ENCODE peak calls at places on chromosomes 13 and 19, in eight cellular contexts. P is stimulated activated CD8-positive, alpha-beta memory T cell treated with anti-CD3 and anti-CD28 coated beads, Interleukin-15, amount 100 ng/mL, for 1 hour; B is mesothelial cell of epicardium; J is psoas muscle; V is fibroblast of villous mesenchyme; X is kidney tubule cell; R is activated gamma-delta T cell treated with Interleukin-2 at 50 U/mL for 16 hours; L is cerebellum. I is an unnamed sample.

GRCh38 chr19:29798783-29799182 is 13.0 kb upstream of the CCNE1 start:
- DNase-seq in P (no peak), B (no peak), J (peak; percentile 19), V (no peak), X (peak; percentile 61), R (no peak), L (peak; percentile 67), I (no peak)

GRCh38 chr19:5212101-5212500 is 128.5 kb downstream of the PTPRS start:
- DNase-seq in P (no peak), B (no peak), J (no peak), V (no peak), X (no peak), R (no peak), L (no peak), I (no peak)

GRCh38 chr13:110307697-110308376 is 753 bp downstream of the COL4A2 start:
- DNase-seq in P (no peak), B (peak; percentile 57), J (no peak), V (peak; percentile 63), X (no peak), R (no peak), L (no peak), I (no peak)

GRCh38 chr19:8401981-8402411 is 11.1 kb upstream of the MARCHF2 start:
- DNase-seq in P (no peak), B (no peak), J (peak; percentile 48), V (no peak), X (no peak), R (no peak), L (no peak), I (no peak)

GRCh38 chr13:44117351-44117750 is 237.6 kb downstream of the LACC1 start:
- DNase-seq in P (no peak), B (no peak), J (no peak), V (peak; percentile 84), X (peak; percentile 65), R (no peak), L (no peak), I (no peak)

GRCh38 chr19:29294343-29294811 is 81.4 kb upstream of the UQCRFS1 start:
- DNase-seq in P (no peak), B (no peak), J (no peak), V (no peak), X (no peak), R (no peak), L (no peak), I (no peak)

GRCh38 chr13:112792511-112792910 is 102.7 kb downstream of the ATP11A start:
- DNase-seq in P (no peak), B (no peak), J (no peak), V (no peak), X (no peak), R (no peak), L (no peak), I (no peak)

GRCh38 chr19:16369664-16370576 is 45.3 kb downstream of the KLF2 start:
- DNase-seq in P (peak; percentile 57), B (no peak), J (peak; percentile 40), V (no peak), X (no peak), R (peak; percentile 74), L (no peak), I (no peak)

GRCh38 chr19:1206063-1206732 is 620 bp downstream of the STK11 start:
- DNase-seq in P (no peak), B (no peak), J (peak; percentile 58), V (no peak), X (no peak), R (no peak), L (no peak), I (no peak)

GRCh38 chr19:4061178-4061682 is 5.5 kb downstream of the ZBTB7A start:
- DNase-seq in P (no peak), B (no peak), J (peak; percentile 94), V (peak; percentile 61), X (peak; percentile 58), R (no peak), L (peak; percentile 41), I (no peak)

GRCh38 chr19:13343514-13343913 is 162.8 kb downstream of the CACNA1A start:
- DNase-seq in P (no peak), B (no peak), J (no peak), V (no peak), X (no peak), R (no peak), L (no peak), I (no peak)

GRCh38 chr13:100526299-100527030 is 62.1 kb downstream of the GGACT start:
- DNase-seq in P (no peak), B (no peak), J (no peak), V (no peak), X (no peak), R (no peak), L (peak; percentile 81), I (no peak)

GRCh38 chr13:24161010-24161775 is 673 bp downstream of the SPATA13 start:
- DNase-seq in P (peak; percentile 11), B (peak; percentile 45), J (peak; percentile 57), V (no peak), X (peak; percentile 28), R (peak; percentile 30), L (no peak), I (no peak)

GRCh38 chr19:4559569-4559968 is at the start of gene SEMA6B:
- DNase-seq in P (no peak), B (no peak), J (no peak), V (no peak), X (no peak), R (no peak), L (no peak), I (no peak)

GRCh38 chr13:114067886-114068722 is 64.3 kb downstream of the RASA3 start:
- DNase-seq in P (no peak), B (no peak), J (peak; percentile 46), V (peak; percentile 64), X (no peak), R (peak; percentile 27), L (no peak), I (no peak)

GRCh38 chr13:112849500-112849899 is 119.5 kb upstream of the MCF2L start:
- DNase-seq in P (no peak), B (no peak), J (no peak), V (no peak), X (peak; percentile 56), R (no peak), L (no peak), I (no peak)

GRCh38 chr19:7534531-7534980 is 961 bp upstream of the PNPLA6 start:
- DNase-seq in P (no peak), B (peak; percentile 69), J (peak; percentile 71), V (peak; percentile 97), X (peak; percentile 50), R (no peak), L (peak; percentile 81), I (peak; percentile 68)

GRCh38 chr19:2181618-2181997 is 17.9 kb downstream of the DOT1L start:
- DNase-seq in P (no peak), B (no peak), J (no peak), V (no peak), X (no peak), R (no peak), L (no peak), I (no peak)

I was measured in non-pigmented ciliary epithelial cell.